ENCODE peak calls at places on chromosomes 11 and 22, in six cellular contexts. Y is adrenal gland, S is lower leg skin, R is NB4, O is body of pancreas, U is stomach. D is an unnamed sample.

GRCh38 chr11:34040571-34040970 is 11.0 kb upstream of the CAPRIN1 start:
- DNase-seq in U (no peak), O (no peak), S (no peak), Y (no peak), R (no peak), D (no peak)

GRCh38 chr22:42934338-42934737 is 77.3 kb upstream of the ARFGAP3 start:
- DNase-seq in S (no peak), U (no peak), O (no peak), Y (no peak), R (no peak), D (no peak)

GRCh38 chr22:48414662-48415061 is 1413.0 kb downstream of the BRD1 start:
- DNase-seq in S (no peak), R (no peak), U (no peak), O (no peak), Y (no peak), D (no peak)

GRCh38 chr11:34174411-34175041 is 69.1 kb downstream of the NAT10 start:
- DNase-seq in Y (peak), R (peak), U (peak), O (peak), S (peak), D (peak)

GRCh38 chr22:24053481-24054226 is 42.5 kb downstream of the CABIN1 start:
- DNase-seq in S (no peak), U (no peak), Y (no peak), O (no peak), R (peak), D (no peak)

GRCh38 chr11:96319901-96320656 is 22.9 kb downstream of the MAML2 start:
- DNase-seq in U (no peak), Y (no peak), O (no peak), R (no peak), S (no peak), D (no peak)

GRCh38 chr11:15697437-15698236 is 582.9 kb downstream of the INSC start:
- DNase-seq in R (no peak), Y (no peak), S (no peak), U (no peak), O (peak), D (peak)

GRCh38 chr11:27427183-27427980 is 45.2 kb downstream of the LGR4 start:
- DNase-seq in S (no peak), R (no peak), O (peak), Y (no peak), U (peak), D (no peak)

GRCh38 chr11:95228081-95228859 is 2.7 kb downstream of the SESN3 start:
- DNase-seq in O (no peak), U (no peak), R (peak), Y (no peak), S (no peak), D (no peak)

GRCh38 chr11:115645631-115646271 is 141.5 kb upstream of the CADM1 start:
- DNase-seq in Y (no peak), U (no peak), S (no peak), O (no peak), R (no peak), D (no peak)

GRCh38 chr22:31133911-31134310 is 6.4 kb downstream of the PLA2G3 start:
- DNase-seq in O (no peak), S (no peak), U (no peak), R (no peak), Y (no peak), D (no peak)

GRCh38 chr11:64900263-64900678 is 16.7 kb downstream of the ATG2A start:
- DNase-seq in O (no peak), R (no peak), S (no peak), U (no peak), Y (no peak), D (no peak)

GRCh38 chr22:35258144-35258988 is 1.1 kb downstream of the HMGXB4 start:
- DNase-seq in U (no peak), Y (no peak), S (no peak), R (peak), O (no peak), D (no peak)

GRCh38 chr22:39183991-39184585 is 31.6 kb upstream of the CBX7 start:
- DNase-seq in Y (no peak), O (peak), S (peak), R (no peak), U (no peak), D (no peak)
- TF ChIP-seq POLR2A in Y (no peak), O (no peak), S (no peak), R (no peak), U (no peak), D (no peak)

GRCh38 chr22:20507253-20508066 is at the start of gene MED15:
- DNase-seq in Y (peak), R (peak), U (peak), S (peak), O (peak), D (peak)
- TF ChIP-seq POLR2A in Y (peak), R (peak), U (no peak), S (peak), O (peak), D (peak)

GRCh38 chr11:17076517-17077239 is 789 bp downstream of the RPS13 start:
- DNase-seq in O (no peak), S (no peak), R (peak), U (no peak), Y (no peak), D (no peak)

GRCh38 chr11:17075506-17075905 is 2.0 kb downstream of the RPS13 start:
- DNase-seq in U (no peak), O (no peak), S (no peak), Y (no peak), R (no peak), D (no peak)

GRCh38 chr11:17077240-17077519 is 287 bp downstream of the RPS13 start:
- DNase-seq in R (no peak), Y (no peak), S (no peak), O (no peak), U (no peak), D (peak)

GRCh38 chr11:17077520-17078401 is at the start of gene RPS13:
- DNase-seq in S (peak), U (peak), Y (peak), O (peak), R (peak), D (peak)

DNA sequence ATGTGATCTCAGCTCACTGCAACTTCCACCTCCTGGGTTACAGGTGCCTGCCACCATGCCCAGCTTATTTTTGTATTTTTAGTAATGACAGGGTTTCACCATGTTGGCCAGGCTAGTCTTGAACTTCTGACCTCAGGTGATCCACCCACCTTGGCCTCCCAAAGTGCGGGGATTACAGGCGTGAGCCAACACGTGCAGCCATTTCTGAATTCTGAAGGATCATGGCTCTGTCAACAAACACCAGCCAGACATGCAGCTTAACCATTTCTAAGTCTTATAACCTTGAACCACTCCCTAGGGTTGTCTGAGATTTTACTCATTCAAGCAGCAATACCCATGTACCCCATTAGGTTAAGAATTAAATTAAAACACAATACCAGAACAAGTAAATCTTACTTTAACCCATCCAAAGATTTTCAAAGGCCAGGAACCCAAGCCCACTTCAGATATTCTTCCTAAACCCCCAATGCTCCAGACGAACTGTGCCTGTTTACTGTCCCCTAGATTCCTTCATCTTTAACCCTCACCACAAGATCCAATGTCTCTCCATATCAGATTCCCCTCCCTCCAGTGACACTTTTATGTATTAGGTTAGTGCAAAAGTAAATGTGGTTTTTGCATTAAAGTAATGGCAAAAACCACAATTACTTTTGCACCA is 4.0 kb downstream of the RPS13 start:
- DNase-seq in Y (no peak), R (no peak), S (no peak), O (no peak), U (no peak), D (no peak)
- TF ChIP-seq POLR2A in Y (no peak), R (no peak), S (no peak), O (no peak), U (no peak), D (no peak)

GRCh38 chr22:20957691-20958440 is 9.2 kb upstream of the AIFM3 start:
- DNase-seq in Y (no peak), R (no peak), S (no peak), O (no peak), U (peak), D (no peak)
- TF ChIP-seq POLR2A in Y (no peak), R (no peak), S (no peak), O (no peak), U (no peak), D (no peak)

DNA sequence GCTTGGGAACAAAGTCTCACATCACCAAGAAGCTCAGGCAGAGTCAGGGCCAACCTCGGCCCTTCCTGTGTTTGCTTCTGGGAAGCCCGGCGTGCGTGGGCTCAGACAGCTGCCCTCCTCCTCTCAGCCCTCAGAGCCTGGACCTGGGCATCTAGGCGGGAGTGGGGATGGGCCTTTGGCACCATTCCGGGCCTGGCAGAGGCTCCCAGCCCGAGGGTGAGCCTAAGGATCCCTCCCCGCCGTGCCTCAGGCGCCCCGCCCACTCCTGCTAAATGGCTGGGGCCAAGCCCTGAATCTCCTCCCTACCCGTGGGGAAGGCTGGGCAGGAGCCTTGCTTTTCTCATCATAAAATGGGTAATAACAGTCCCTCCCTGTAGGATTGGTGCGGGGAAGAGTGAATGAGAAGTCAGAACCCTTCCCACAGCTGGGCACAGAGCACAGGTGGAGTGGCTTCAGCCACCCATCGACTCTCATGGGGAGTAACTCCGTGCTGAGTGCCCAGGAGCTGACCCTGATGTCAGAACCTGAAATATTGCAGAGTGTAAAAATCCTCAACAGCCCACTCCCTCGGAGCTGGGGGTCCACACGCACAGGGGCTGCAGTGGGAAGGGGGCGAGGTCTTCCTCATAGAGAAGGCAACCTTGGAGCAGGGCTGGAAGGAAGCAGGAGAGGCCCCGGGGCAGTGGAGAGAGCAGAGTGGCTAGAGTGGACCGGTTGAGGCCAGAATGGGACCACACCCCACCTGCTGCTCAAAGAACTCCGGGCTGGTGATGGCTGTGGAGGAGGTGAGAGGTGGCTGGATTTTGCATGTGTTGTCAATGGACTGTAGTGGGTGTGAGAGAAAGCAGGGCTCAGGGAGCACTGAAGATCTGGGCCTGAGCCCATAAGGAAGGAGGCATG is 18.8 kb upstream of the CDKN1C start:
- DNase-seq in S (no peak), R (no peak), U (peak), Y (no peak), O (no peak), D (no peak)
- TF ChIP-seq POLR2A in S (no peak), R (no peak), U (no peak), Y (no peak), O (no peak), D (no peak)